ENCODE peak calls at places on chromosomes 6 and 20, in seven cellular contexts. O is H1, Q is mesenchymal stem cell, F is IMR-90, A is mesendoderm, T is neuronal stem cell, P is H9. C is an unnamed sample.
A peak's percentile ranks its signal among the peaks of the same experiment; 100 is the strongest.

GRCh38 chr20:22268675-22269074 is 315.7 kb downstream of the FOXA2 start:
- DNase-seq in O (no peak), Q (no peak), F (no peak), A (no peak), T (no peak), P (no peak), C (no peak)

GRCh38 chr6:57423468-57423867 is 106.0 kb downstream of the PRIM2 start:
- DNase-seq in O (no peak), Q (peak; percentile 18), F (no peak), A (peak; percentile 99), T (peak; percentile 31), P (peak; percentile 69), C (no peak)

GRCh38 chr6:3913077-3913957 is 64.1 kb downstream of the FAM50B start:
- DNase-seq in O (peak; percentile 7), Q (peak; percentile 80), F (peak; percentile 99), A (peak; percentile 37), T (no peak), P (no peak), C (no peak)

GRCh38 chr20:39164642-39165041 is 202.5 kb downstream of the DHX35 start:
- DNase-seq in O (peak; percentile 1), Q (no peak), F (no peak), A (no peak), T (no peak), P (no peak), C (no peak)

GRCh38 chr20:7387638-7388193 is 552.5 kb downstream of the HAO1 start:
- DNase-seq in O (no peak), Q (no peak), F (no peak), A (no peak), T (no peak), P (no peak), C (no peak)

GRCh38 chr6:25883536-25883935 is 9.5 kb upstream of the SLC17A3 start:
- DNase-seq in O (no peak), Q (peak; percentile 13), F (no peak), A (no peak), T (no peak), P (no peak), C (no peak)

GRCh38 chr20:10629946-10630345 is 43.9 kb downstream of the JAG1 start:
- DNase-seq in O (no peak), Q (no peak), F (no peak), A (no peak), T (peak; percentile 61), P (no peak), C (no peak)

GRCh38 chr6:7448232-7448631 is 58.6 kb downstream of the RIOK1 start:
- DNase-seq in O (no peak), Q (no peak), F (no peak), A (no peak), T (no peak), P (no peak), C (no peak)

GRCh38 chr6:39292637-39293036 is 21.6 kb downstream of the KCNK17 start:
- DNase-seq in O (no peak), Q (no peak), F (no peak), A (no peak), T (no peak), P (no peak), C (no peak)

GRCh38 chr6:135586844-135587243 is 89.3 kb upstream of the AHI1 start:
- DNase-seq in O (no peak), Q (peak; percentile 12), F (peak; percentile 47), A (no peak), T (no peak), P (no peak), C (no peak)

GRCh38 chr6:30687659-30688431 is 1.4 kb upstream of the PPP1R18 start:
- DNase-seq in O (no peak), Q (peak; percentile 59), F (peak; percentile 47), A (peak; percentile 58), T (no peak), P (peak; percentile 53), C (no peak)

GRCh38 chr6:149032599-149033405 is 284.7 kb upstream of the TAB2 start:
- DNase-seq in O (no peak), Q (peak; percentile 62), F (peak; percentile 84), A (peak; percentile 17), T (no peak), P (no peak), C (peak; percentile 25)

GRCh38 chr20:61924211-61924857 is 141.3 kb downstream of the TAF4 start:
- DNase-seq in O (peak; percentile 38), Q (no peak), F (no peak), A (no peak), T (no peak), P (no peak), C (no peak)

GRCh38 chr6:36858407-36858981 is 16.1 kb downstream of the PPIL1 start:
- DNase-seq in O (peak; percentile 77), Q (peak; percentile 86), F (peak; percentile 77), A (peak; percentile 63), T (no peak), P (peak; percentile 86), C (no peak)

GRCh38 chr6:62891065-62891647 is 320.1 kb upstream of the FKBP1C start:
- DNase-seq in O (no peak), Q (peak; percentile 4), F (no peak), A (peak; percentile 11), T (peak; percentile 8), P (no peak), C (peak; percentile 42)

GRCh38 chr6:112282217-112282616 is 27.9 kb upstream of the LAMA4 start:
- DNase-seq in O (no peak), Q (peak; percentile 90), F (peak; percentile 97), A (peak; percentile 48), T (no peak), P (no peak), C (peak; percentile 61)

GRCh38 chr6:168226832-168227434 is 92.6 kb downstream of the DACT2 start:
- DNase-seq in O (no peak), Q (no peak), F (no peak), A (no peak), T (no peak), P (no peak), C (peak; percentile 14)

GRCh38 chr6:33957391-33958207 is 153.8 kb upstream of the MLN start:
- DNase-seq in O (no peak), Q (no peak), F (no peak), A (no peak), T (no peak), P (no peak), C (no peak)

GRCh38 chr20:61891916-61892649 is 173.6 kb downstream of the TAF4 start:
- DNase-seq in O (no peak), Q (no peak), F (no peak), A (no peak), T (no peak), P (no peak), C (no peak)

GRCh38 chr6:131782764-131783163 is 25.1 kb upstream of the ENPP1 start:
- DNase-seq in O (no peak), Q (no peak), F (no peak), A (peak; percentile 57), T (no peak), P (no peak), C (peak; percentile 35)

GRCh38 chr20:4814696-4815252 is 93.1 kb downstream of the PRND start:
- DNase-seq in O (no peak), Q (no peak), F (no peak), A (no peak), T (no peak), P (no peak), C (peak; percentile 37)

GRCh38 chr6:131693384-131693783 is 7.8 kb downstream of the OR2A4 start:
- DNase-seq in O (no peak), Q (no peak), F (no peak), A (peak; percentile 10), T (no peak), P (no peak), C (no peak)

GRCh38 chr6:21747441-21747840 is 153.9 kb downstream of the SOX4 start:
- DNase-seq in O (no peak), Q (no peak), F (no peak), A (no peak), T (no peak), P (no peak), C (no peak)

GRCh38 chr20:62282877-62283503 is 19.8 kb upstream of the ADRM1 start:
- DNase-seq in O (no peak), Q (no peak), F (no peak), A (no peak), T (no peak), P (no peak), C (no peak)

GRCh38 chr6:79949235-79949634 is 1.9 kb upstream of the ELOVL4 start:
- DNase-seq in O (peak; percentile 72), Q (peak; percentile 73), F (peak; percentile 75), A (peak; percentile 86), T (peak; percentile 51), P (peak; percentile 61), C (peak; percentile 72)

GRCh38 chr20:15612746-15613145 is 960.5 kb downstream of the KIF16B start:
- DNase-seq in O (no peak), Q (no peak), F (no peak), A (no peak), T (no peak), P (no peak), C (no peak)
- H2BK5ac ChIP-seq in O (no peak overlapping the region), Q (no peak overlapping the region), F (no peak overlapping the region), A (no peak overlapping the region), T (no peak overlapping the region), P (no peak overlapping the region), C (no peak overlapping the region)

DNA sequence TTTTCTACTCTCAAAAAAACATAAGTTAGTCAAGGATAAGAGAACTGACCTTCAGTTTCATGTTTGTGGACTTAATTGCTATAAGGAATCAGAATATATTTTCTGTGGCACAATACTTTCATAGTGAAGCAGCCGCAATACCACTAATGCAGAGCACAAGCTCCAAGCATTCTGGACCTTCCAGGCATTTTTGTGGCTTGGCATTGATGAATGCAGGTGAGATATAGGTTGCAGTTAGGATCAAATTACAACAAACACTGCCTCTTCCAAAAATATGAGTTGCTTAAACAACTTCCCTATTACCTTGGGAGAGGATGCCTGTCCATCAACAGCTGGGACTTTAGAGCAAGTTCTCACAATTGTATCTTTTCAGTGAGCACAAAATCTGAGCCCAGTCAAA is 162.8 kb upstream of the RSPO3 start:
- DNase-seq in O (no peak), Q (no peak), F (no peak), A (no peak), T (no peak), P (no peak), C (no peak)
- H2BK5ac ChIP-seq in O (no peak overlapping the region), Q (no peak overlapping the region), F (no peak overlapping the region), A (no peak overlapping the region), T (no peak overlapping the region), P (no peak overlapping the region), C (no peak overlapping the region)

DNA sequence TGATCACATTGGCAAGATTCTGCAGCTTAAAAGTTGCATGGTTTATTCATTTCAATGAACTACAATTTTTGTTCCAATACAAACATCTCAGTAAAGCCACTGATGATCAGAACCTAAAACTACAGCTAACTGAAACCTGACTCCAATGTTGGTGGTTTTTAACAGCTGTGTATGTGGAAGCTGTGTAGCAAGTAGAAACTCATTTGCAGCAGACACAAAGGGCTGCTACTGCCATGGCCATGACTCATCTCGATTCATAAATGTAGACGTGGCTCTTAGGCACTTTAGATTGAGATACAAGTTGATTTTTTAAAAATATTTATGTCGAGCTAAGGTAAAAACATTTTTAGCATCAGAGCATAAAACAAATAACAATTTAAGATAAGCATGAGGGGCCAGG is 19.5 kb upstream of the MAP3K4 start:
- DNase-seq in O (no peak), Q (peak; percentile 75), F (peak; percentile 97), A (no peak), T (no peak), P (no peak), C (no peak)
- H2BK5ac ChIP-seq in O (no peak overlapping the region), Q (no peak overlapping the region), F (peak overlapping the region; percentile 8), A (no peak overlapping the region), T (no peak overlapping the region), P (no peak overlapping the region), C (no peak overlapping the region)

DNA sequence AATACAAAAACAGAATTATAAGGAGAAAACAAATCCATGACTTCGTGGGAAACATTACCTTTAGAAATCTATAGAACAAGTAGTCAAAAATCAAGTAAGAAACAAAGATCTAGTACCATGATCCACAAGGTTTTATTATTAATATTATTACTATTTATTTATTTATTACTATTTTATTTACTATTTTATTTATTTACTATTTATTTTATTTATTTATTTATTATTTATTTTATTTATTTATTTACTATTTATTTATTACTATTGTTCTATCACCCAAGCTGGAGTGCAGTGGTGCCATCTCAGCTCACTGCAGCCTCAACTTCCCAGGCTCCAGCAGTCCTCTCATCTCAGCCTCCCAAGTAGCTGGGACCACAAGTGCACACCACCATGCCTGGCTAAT is 13.5 kb upstream of the ELMO2 start:
- DNase-seq in O (no peak), Q (no peak), F (no peak), A (no peak), T (no peak), P (no peak), C (no peak)
- H2BK5ac ChIP-seq in O (no peak overlapping the region), Q (no peak overlapping the region), F (no peak overlapping the region), A (no peak overlapping the region), T (no peak overlapping the region), P (no peak overlapping the region), C (no peak overlapping the region)